ENCODE peak calls at places on chromosomes 5 and 9, in five cellular contexts. Y, C, X, G and L are unnamed samples.

GRCh38 chr5:132020568-132021339 is 9.3 kb upstream of the ACSL6 start:
- DNase-seq in Y (no peak), C (no peak), X (no peak), G (no peak), L (no peak)

GRCh38 chr9:108672475-108673065 is 183.2 kb downstream of the ACTL7B start:
- DNase-seq in Y (no peak), C (no peak), X (no peak), G (no peak), L (no peak)

GRCh38 chr9:13939129-13939528 is 374.8 kb downstream of the NFIB start:
- DNase-seq in Y (no peak), C (no peak), X (no peak), G (peak; percentile 38), L (no peak)

GRCh38 chr9:107472581-107473335 is 16.8 kb downstream of the KLF4 start:
- DNase-seq in Y (no peak), C (no peak), X (no peak), G (no peak), L (no peak)

GRCh38 chr9:36623280-36623679 is 50.6 kb downstream of the MELK start:
- DNase-seq in Y (no peak), C (no peak), X (no peak), G (no peak), L (no peak)

GRCh38 chr5:52961238-52961637 is 27.9 kb upstream of the ITGA2 start:
- DNase-seq in Y (no peak), C (no peak), X (no peak), G (no peak), L (no peak)

GRCh38 chr9:99020786-99021436 is 77.2 kb downstream of the COL15A1 start:
- DNase-seq in Y (no peak), C (no peak), X (no peak), G (no peak), L (no peak)

GRCh38 chr9:115333671-115334070 is 215.7 kb upstream of the TNC start:
- DNase-seq in Y (no peak), C (no peak), X (no peak), G (no peak), L (no peak)

GRCh38 chr5:147887026-147887627 is 8.6 kb downstream of the SCGB3A2 start:
- DNase-seq in Y (no peak), C (no peak), X (peak; percentile 27), G (no peak), L (no peak)

GRCh38 chr5:67163863-67164595 is 32.6 kb downstream of the CD180 start:
- DNase-seq in Y (no peak), C (no peak), X (no peak), G (no peak), L (no peak)

GRCh38 chr5:117131876-117132275 is 557.3 kb upstream of the SEMA6A start:
- DNase-seq in Y (no peak), C (no peak), X (no peak), G (no peak), L (no peak)

GRCh38 chr5:142175461-142176142 is 67.0 kb downstream of the NDFIP1 start:
- DNase-seq in Y (no peak), C (no peak), X (no peak), G (no peak), L (no peak)

GRCh38 chr9:134165357-134166315 is 1.3 kb upstream of the RNU6ATAC start:
- DNase-seq in Y (no peak), C (peak; percentile 43), X (peak; percentile 19), G (peak; percentile 51), L (no peak)

DNA sequence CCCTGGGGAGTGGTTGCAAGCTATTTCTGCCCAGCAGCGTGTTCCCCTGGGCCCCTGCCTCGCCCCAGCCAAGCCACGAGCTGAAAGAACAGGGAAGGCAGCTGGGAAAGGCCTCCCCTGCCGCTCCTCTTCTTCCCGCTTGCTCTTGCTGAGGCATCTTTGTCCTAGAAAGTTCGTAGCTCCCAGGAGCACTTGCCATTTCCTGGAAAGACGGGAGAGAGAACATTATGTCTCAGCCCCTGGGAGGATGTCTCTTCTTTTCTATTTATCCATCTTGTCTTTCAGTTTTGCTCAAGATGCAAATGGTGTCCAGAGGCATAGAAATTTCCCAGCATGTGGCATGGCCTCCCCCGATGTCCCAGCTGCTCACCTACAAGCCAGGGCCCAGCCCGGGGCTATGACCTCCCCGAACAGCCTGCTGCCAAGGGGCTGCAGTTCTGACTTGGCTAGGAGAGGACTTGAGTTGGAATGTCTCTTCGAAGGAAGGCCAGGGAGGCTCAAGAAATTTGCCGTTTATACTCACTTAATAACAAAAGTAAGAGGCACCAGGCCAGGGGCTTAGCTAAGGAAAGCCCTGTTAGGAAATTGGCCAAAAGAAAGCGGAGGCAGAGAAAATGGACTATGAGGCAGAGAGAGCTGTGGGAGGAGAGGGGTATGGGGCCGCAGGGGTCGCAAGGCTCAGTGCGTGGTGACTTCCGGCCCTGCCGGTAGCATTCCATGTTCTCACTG is 87.3 kb downstream of the LIFR start:
- DNase-seq in Y (no peak), C (no peak), X (no peak), G (peak; percentile 44), L (no peak)
- H3K4me1 ChIP-seq in Y (no peaks in the 10 kb centered on the region), C (no peaks in the 10 kb centered on the region), X (no peaks in the 10 kb centered on the region), G (no peaks in the 10 kb centered on the region), L (peaks cover 64% of the 10 kb centered on the region)

DNA sequence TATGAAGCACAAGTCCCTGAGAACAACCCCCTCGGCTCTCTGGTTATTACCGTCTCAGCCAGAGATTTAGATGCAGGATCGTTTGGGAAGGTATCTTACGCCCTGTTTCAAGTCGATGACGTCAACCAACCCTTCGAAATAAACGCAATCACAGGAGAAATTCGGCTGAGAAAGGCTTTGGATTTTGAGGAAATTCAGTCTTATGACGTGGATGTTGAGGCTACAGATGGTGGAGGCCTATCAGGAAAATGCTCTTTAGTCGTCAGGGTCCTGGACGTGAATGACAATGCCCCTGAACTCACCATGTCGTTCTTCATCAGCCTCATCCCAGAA is 1.1 kb downstream of the PCDHB6 start:
- DNase-seq in Y (no peak), C (no peak), X (no peak), G (no peak), L (no peak)
- H3K9me3 ChIP-seq in Y (no peaks in the 10 kb centered on the region), C (peaks cover 4% of the 10 kb centered on the region), X (no peaks in the 10 kb centered on the region), G (peaks cover 10% of the 10 kb centered on the region), L (peaks cover 58% of the 10 kb centered on the region)

GRCh38 chr9:130942084-130942483 is 3.0 kb upstream of the FIBCD1 start:
- DNase-seq in Y (no peak), C (no peak), X (no peak), G (no peak), L (no peak)
- H3K27me3 ChIP-seq in Y (peaks cover 30% of the 10 kb centered on the region), C (peaks cover 6% of the 10 kb centered on the region), X (peaks cover 17% of the 10 kb centered on the region), G (peaks cover 39% of the 10 kb centered on the region), L (peaks cover 13% of the 10 kb centered on the region)

DNA sequence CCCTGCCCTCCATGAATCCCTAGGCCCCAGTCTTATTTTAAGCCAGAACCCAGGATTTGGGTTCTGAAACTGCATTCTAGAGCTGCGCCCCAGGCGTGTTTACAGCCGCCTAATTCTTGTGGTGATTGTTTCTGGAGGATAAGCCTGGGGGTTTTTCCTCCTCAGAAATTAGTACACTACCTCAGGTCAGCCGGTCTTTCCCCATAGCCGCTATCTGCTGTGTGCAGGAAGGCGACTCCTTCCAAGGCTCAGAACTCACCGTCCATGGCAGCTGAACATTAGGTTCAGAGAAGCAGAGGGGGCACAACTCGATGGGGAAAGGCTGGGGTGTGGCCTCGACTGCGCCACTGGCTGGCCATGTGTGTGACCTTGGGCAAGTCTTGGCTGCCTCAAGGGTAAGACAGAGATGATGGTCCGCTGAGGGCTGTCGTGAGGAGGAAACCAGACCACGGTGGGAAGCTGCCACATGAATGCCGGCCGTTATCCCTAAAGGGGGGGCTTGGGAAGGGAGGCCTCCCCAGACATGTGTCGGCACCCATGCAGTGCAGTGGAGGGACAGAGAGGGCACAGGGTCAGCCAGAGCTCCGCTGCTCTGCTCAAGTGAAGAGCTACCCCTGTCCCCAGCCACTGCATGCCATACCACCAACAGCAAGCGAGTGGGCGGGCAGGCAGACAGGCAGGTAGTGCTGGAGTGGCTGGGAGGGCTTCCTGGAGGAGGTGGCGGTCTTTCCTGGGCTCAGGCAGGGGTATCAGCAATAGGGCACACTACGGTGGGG is 28.9 kb downstream of the SHB start:
- DNase-seq in Y (no peak), C (no peak), X (no peak), G (no peak), L (no peak)
- H3K4me1 ChIP-seq in Y (no peaks in the 10 kb centered on the region), C (no peaks in the 10 kb centered on the region), X (peaks cover 98% of the 10 kb centered on the region), G (peaks cover 15% of the 10 kb centered on the region), L (peaks cover 46% of the 10 kb centered on the region)

GRCh38 chr5:180251887-180252286 is 40.0 kb downstream of the MAPK9 start:
- DNase-seq in Y (no peak), C (no peak), X (no peak), G (no peak), L (no peak)

GRCh38 chr5:180253036-180253824 is 38.7 kb downstream of the MAPK9 start:
- DNase-seq in Y (no peak), C (no peak), X (no peak), G (no peak), L (no peak)

GRCh38 chr5:180250329-180250728 is 41.3 kb upstream of the RASGEF1C start:
- DNase-seq in Y (no peak), C (no peak), X (no peak), G (no peak), L (no peak)

DNA sequence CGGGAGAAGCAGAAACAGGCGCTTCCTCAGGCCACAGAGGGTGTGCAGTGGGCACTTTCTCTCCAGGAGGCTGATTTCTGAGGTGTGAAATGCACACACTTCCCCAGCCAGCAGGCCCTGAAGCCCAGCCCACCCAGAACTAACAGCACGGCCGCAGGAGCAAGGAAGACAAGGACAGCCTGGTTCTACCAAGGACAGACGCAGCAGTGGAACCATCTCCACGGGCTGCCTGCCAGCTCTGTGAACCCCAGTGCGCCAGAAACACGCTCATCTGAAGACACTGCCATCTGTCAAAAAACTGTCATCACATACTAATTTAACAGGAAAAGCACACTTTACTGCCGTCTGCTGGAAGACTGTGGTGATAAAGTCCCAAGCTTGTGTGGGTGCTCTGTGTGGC is 40.7 kb downstream of the MAPK9 start:
- DNase-seq in Y (no peak), C (no peak), X (no peak), G (no peak), L (no peak)
- H3K9me3 ChIP-seq in Y (peaks cover 15% of the 10 kb centered on the region), C (peaks cover 48% of the 10 kb centered on the region), X (peaks cover 40% of the 10 kb centered on the region), G (peaks cover 64% of the 10 kb centered on the region), L (peaks cover 69% of the 10 kb centered on the region)

DNA sequence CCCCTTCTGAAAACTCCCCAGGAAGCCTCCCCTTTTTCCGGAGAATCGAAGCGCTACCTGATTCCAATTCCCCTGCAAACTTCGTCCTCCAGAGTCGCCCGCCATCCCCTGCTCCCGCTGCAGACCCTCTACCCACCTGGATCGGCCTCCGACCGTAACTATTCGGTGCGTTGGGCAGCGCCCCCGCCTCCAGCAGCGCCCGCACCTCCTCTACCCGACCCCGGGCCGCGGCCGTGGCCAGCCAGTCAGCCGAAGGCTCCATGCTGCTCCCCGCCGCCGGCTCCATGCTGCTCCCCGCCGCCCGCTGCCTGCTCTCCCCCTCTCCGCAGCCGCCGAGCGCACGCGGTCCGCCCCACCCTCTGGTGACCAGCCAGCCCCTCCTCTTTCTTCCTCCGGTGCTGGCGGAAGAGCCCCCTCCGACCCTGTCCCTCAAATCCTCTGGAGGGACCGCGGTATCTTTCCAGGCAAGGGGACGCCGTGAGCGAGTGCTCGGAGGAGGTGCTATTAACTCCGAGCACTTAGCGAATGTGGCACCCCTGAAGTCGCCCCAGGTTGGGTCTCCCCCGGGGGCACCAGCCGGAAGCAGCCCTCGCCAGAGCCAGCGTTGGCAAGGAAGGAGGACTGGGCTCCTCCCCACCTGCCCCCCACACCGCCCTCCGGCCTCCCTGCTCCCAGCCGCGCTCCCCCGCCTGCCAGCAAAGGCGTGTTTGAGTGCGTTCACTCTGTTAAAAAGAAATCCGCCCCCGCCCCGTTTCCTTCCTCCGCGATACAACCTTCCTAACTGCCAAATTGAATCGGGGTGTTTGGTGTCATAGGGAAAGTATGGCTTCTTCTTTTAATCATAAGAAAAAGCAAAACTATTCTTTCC is 19.4 kb downstream of the CDKN2A start:
- DNase-seq in Y (no peak), C (peak; percentile 27), X (peak; percentile 82), G (peak; percentile 81), L (no peak)
- H3K27me3 ChIP-seq in Y (peaks cover 92% of the 10 kb centered on the region), C (peaks cover 87% of the 10 kb centered on the region), X (no peaks in the 10 kb centered on the region), G (peaks cover 96% of the 10 kb centered on the region), L (peaks cover 63% of the 10 kb centered on the region)